ENCODE peak calls at places on chromosomes 4 and X, in eight cellular contexts. E, B, G, L, K, S, R and C are unnamed samples.

GRCh38 chr4:8044699-8045098 is 105.0 kb upstream of the AFAP1 start:
- DNase-seq in E (no peak), R (no peak), K (no peak), S (no peak), B (no peak), L (no peak), G (no peak), C (no peak)

GRCh38 chr4:55078987-55079386 is 46.4 kb downstream of the KDR start:
- DNase-seq in L (no peak), K (peak; percentile 12), G (no peak), B (no peak), R (peak; percentile 42), E (no peak), S (no peak), C (no peak)

GRCh38 chr4:104942990-104943758 is 203.5 kb upstream of the TET2 start:
- DNase-seq in K (no peak), S (no peak), G (no peak), L (no peak), R (no peak), B (no peak), E (no peak), C (no peak)

GRCh38 chr4:135838889-135839288 is 1637.3 kb upstream of the PABPC4L start:
- DNase-seq in E (no peak), B (no peak), K (peak; percentile 2), R (no peak), G (peak; percentile 79), L (no peak), S (no peak), C (no peak)

GRCh38 chr4:184385705-184386141 is 88.6 kb downstream of the IRF2 start:
- DNase-seq in G (peak; percentile 53), E (no peak), L (no peak), B (no peak), S (no peak), K (no peak), R (peak; percentile 55), C (no peak)

GRCh38 chr4:4574792-4575191 is 32.9 kb upstream of the STX18 start:
- DNase-seq in E (no peak), B (no peak), L (peak; percentile 9), R (peak; percentile 76), G (peak; percentile 69), K (peak; percentile 72), S (peak; percentile 51), C (no peak)

GRCh38 chr4:20528508-20528907 is 171.8 kb upstream of the PACRGL start:
- DNase-seq in R (no peak), S (no peak), E (no peak), L (no peak), B (no peak), G (no peak), K (peak; percentile 59), C (no peak)

GRCh38 chr4:78684196-78685079 is 91.7 kb upstream of the BMP2K start:
- DNase-seq in L (no peak), B (no peak), G (no peak), R (no peak), E (no peak), S (no peak), K (peak; percentile 55), C (no peak)

GRCh38 chr4:7867701-7868429 is 71.8 kb downstream of the AFAP1 start:
- DNase-seq in B (no peak), E (no peak), R (no peak), L (no peak), G (no peak), S (no peak), K (peak; percentile 73), C (no peak)

GRCh38 chr4:2253160-2254084 is 8.5 kb downstream of the MXD4 start:
- DNase-seq in B (no peak), R (peak; percentile 15), S (no peak), E (peak; percentile 3), L (no peak), G (no peak), K (no peak), C (peak; percentile 8)

GRCh38 chrX:16643160-16643559 is 6.8 kb upstream of the S100G start:
- DNase-seq in B (no peak), S (no peak), E (no peak), K (peak; percentile 75), G (peak; percentile 24), L (no peak), R (no peak), C (no peak)

GRCh38 chr4:73281396-73281795 is 22.8 kb upstream of the ANKRD17 start:
- DNase-seq in R (no peak), G (no peak), B (no peak), K (no peak), E (no peak), S (no peak), L (no peak), C (no peak)

GRCh38 chr4:185559913-185560281 is 24.6 kb upstream of the PDLIM3 start:
- DNase-seq in G (peak; percentile 87), L (no peak), S (no peak), R (no peak), B (peak; percentile 79), E (no peak), K (peak; percentile 68), C (no peak)

GRCh38 chr4:152539556-152540292 is 3.8 kb upstream of the FBXW7 start:
- DNase-seq in B (no peak), S (no peak), G (no peak), E (peak; percentile 19), L (no peak), R (no peak), K (no peak), C (no peak)

GRCh38 chr4:152536545-152537182 is 772 bp upstream of the FBXW7 start:
- DNase-seq in L (no peak), S (no peak), E (no peak), K (peak; percentile 37), G (no peak), B (no peak), R (peak; percentile 38), C (peak; percentile 10)

GRCh38 chr4:152540293-152540674 is 4.4 kb upstream of the FBXW7 start:
- DNase-seq in S (peak; percentile 48), K (no peak), B (no peak), R (no peak), G (peak; percentile 88), L (no peak), E (no peak), C (no peak)

GRCh38 chr4:152535903-152536544 is at the start of gene FBXW7:
- DNase-seq in R (peak; percentile 99), L (peak; percentile 99), E (peak; percentile 99), K (peak; percentile 99), B (peak; percentile 98), G (peak; percentile 100), S (peak; percentile 99), C (peak; percentile 98)

DNA sequence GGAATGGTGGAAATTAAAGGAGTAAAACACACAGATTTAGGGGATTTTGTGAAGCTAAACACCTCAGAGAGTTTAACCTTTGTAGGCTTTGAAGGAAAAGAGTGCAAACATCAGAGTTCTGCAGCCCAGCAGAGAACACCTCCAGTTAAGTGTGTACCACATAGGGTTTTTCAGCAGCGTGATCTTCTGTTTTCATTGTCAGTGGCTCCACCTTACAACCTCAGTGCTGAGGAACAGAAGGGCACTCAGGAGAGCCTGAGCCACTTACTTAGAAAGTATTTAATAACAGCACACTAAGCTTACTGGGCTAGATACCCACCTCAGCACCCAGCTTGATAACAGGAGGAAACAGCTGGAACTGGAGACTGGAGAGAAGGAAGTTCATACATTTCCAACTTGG is 2.0 kb upstream of the FBXW7 start:
- DNase-seq in K (no peak), R (no peak), B (no peak), S (no peak), G (no peak), E (no peak), L (no peak), C (no peak)
- H3K4me3 ChIP-seq in K (no peak overlapping the region), R (no peak overlapping the region), B (no peak overlapping the region), S (no peak overlapping the region), G (peak overlapping the region; percentile 95), E (no peak overlapping the region), L (no peak overlapping the region), C (no peak overlapping the region)

GRCh38 chrX:139766545-139766983 is 58.6 kb upstream of the MCF2 start:
- DNase-seq in G (no peak), E (peak; percentile 56), R (no peak), S (no peak), B (no peak), K (no peak), L (peak; percentile 8), C (no peak)

GRCh38 chrX:139770366-139770765 is 62.4 kb upstream of the MCF2 start:
- DNase-seq in R (no peak), B (no peak), K (no peak), E (no peak), L (no peak), S (no peak), G (no peak), C (no peak)
- H3K27me3 ChIP-seq in R (no peaks in the 10 kb centered on the region), B (peaks cover 8% of the 10 kb centered on the region), K (no peaks in the 10 kb centered on the region), E (no peaks in the 10 kb centered on the region), L (no peaks in the 10 kb centered on the region), S (no peaks in the 10 kb centered on the region), G (no peaks in the 10 kb centered on the region), C (peaks cover 7% of the 10 kb centered on the region)

GRCh38 chrX:153412746-153413720 is 1.8 kb downstream of the ZFP92 start:
- DNase-seq in L (no peak), R (no peak), G (no peak), S (no peak), K (no peak), B (no peak), E (no peak), C (no peak)
- TF ChIP-seq CTCF in L (no peak), R (no peak), G (peak; percentile 48), S (no peak), K (no peak), B (no peak), E (no peak), C (no peak)

GRCh38 chr4:114597410-114598115 is 1.0 kb upstream of the UGT8 start:
- DNase-seq in K (no peak), G (peak; percentile 46), R (no peak), L (no peak), S (no peak), B (no peak), E (no peak), C (peak; percentile 48)
- H3K4me3 ChIP-seq in K (no peak overlapping the region), G (peak overlapping the region; percentile 88), R (peak overlapping the region; percentile 50), L (no peak overlapping the region), S (peak overlapping the region; percentile 89), B (no peak overlapping the region), E (no peak overlapping the region), C (peak overlapping the region; percentile 86)

DNA sequence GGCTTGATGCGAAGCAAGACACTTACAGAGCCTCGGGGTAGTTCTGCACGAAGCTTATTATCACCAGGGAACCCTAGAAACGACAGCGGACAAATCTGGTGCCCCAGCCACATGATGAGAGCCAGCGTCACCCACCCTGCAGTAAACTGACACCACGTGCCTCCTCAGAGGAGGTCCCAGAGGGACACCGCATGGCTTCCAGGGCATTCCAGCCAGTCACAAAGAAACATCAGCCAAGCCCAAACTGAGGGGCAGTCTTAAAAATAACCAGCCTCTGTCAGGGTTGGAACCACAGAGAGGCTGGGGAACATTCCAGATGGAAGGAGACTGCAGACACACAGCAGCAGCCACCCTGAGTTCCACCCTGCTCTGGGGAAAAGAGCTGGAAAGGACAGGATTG is 36.6 kb upstream of the HGFAC start:
- DNase-seq in B (peak; percentile 19), L (no peak), R (peak; percentile 66), E (no peak), G (no peak), K (no peak), S (no peak), C (no peak)
- H3K27me3 ChIP-seq in B (no peaks in the 10 kb centered on the region), L (no peaks in the 10 kb centered on the region), R (no peaks in the 10 kb centered on the region), E (no peaks in the 10 kb centered on the region), G (no peaks in the 10 kb centered on the region), K (no peaks in the 10 kb centered on the region), S (no peaks in the 10 kb centered on the region), C (no peaks in the 10 kb centered on the region)